ENCODE peak calls at places on chromosome 21, in six cellular contexts. O is H1, S is GM12891, G is HepG2, M is K562, I is GM12878. H is an unnamed sample.
A peak's percentile ranks its signal among the peaks of the same experiment; 100 is the strongest.

GRCh38 chr21:29499734-29500343 is 201.1 kb downstream of the BACH1 start:
- DNase-seq in O (peak; percentile 63), S (no peak), G (peak; percentile 50), M (peak; percentile 24), I (no peak), H (no peak)

GRCh38 chr21:42651515-42652401 is 1.7 kb upstream of the PDE9A start:
- DNase-seq in O (no peak), S (no peak), G (no peak), M (no peak), I (no peak), H (no peak)

GRCh38 chr21:30206551-30207251 is 9.2 kb downstream of the CLDN8 start:
- DNase-seq in O (no peak), S (no peak), G (no peak), M (no peak), I (no peak), H (no peak)

GRCh38 chr21:14482165-14482564 is 64.0 kb downstream of the SAMSN1 start:
- DNase-seq in O (no peak), S (no peak), G (no peak), M (no peak), I (no peak), H (no peak)

GRCh38 chr21:26920055-26920454 is 46.8 kb downstream of the ADAMTS5 start:
- DNase-seq in O (no peak), S (no peak), G (no peak), M (no peak), I (no peak), H (no peak)

GRCh38 chr21:31008355-31008754 is 29.9 kb downstream of the KRTAP19-8 start:
- DNase-seq in O (no peak), S (no peak), G (no peak), M (no peak), I (no peak), H (no peak)

GRCh38 chr21:41579692-41580091 is 71.7 kb upstream of the TMPRSS2 start:
- DNase-seq in O (no peak), S (no peak), G (no peak), M (no peak), I (no peak), H (no peak)

GRCh38 chr21:42799516-42799915 is 79.8 kb downstream of the WDR4 start:
- DNase-seq in O (no peak), S (no peak), G (no peak), M (no peak), I (peak; percentile 26), H (no peak)

GRCh38 chr21:16587141-16587570 is 857.4 kb downstream of the USP25 start:
- DNase-seq in O (no peak), S (no peak), G (peak; percentile 38), M (no peak), I (no peak), H (no peak)

GRCh38 chr21:14740692-14741091 is 194.6 kb upstream of the SAMSN1 start:
- DNase-seq in O (no peak), S (no peak), G (no peak), M (no peak), I (no peak), H (no peak)

GRCh38 chr21:21921410-21922232 is 923.4 kb downstream of the NCAM2 start:
- DNase-seq in O (no peak), S (no peak), G (no peak), M (peak; percentile 13), I (no peak), H (no peak)

GRCh38 chr21:16455978-16456377 is 726.2 kb downstream of the USP25 start:
- DNase-seq in O (no peak), S (no peak), G (no peak), M (no peak), I (no peak), H (no peak)

GRCh38 chr21:23725576-23725975 is 1881.7 kb downstream of the MRPL39 start:
- DNase-seq in O (no peak), S (no peak), G (no peak), M (no peak), I (no peak), H (no peak)

GRCh38 chr21:44078411-44078981 is 28.7 kb upstream of the PWP2 start:
- DNase-seq in O (no peak), S (no peak), G (no peak), M (no peak), I (no peak), H (no peak)

GRCh38 chr21:30326390-30326789 is 6.3 kb upstream of the KRTAP26-1 start:
- DNase-seq in O (no peak), S (no peak), G (no peak), M (no peak), I (no peak), H (no peak)

DNA sequence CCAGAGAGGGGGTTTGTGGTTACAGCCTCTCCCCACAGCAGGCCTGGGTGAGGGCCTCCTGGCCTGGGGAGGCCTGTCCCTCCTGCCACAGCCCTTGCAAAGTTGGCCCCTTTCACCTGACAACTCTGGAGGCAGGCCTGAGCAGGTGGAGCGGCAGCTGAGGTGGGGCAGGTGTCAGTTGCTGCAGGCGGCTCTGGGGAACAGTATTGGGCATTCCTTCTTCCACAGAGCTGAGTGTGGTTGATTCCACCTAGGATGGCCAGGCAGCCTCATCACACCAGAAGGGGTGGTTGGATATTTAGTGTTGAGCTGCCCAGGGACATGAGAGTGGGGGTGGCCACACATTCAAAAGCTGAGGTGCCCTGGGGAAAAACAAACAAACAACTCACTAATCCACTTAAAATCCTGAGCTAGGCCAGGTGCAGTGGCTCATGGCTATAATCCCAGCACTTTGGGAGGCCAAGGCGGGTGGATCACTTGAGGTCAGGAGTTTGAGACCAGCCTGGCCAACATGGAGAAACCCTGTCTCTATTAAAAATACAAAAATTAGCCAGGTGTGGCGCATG is 31.1 kb downstream of the PIGP start:
- DNase-seq in O (no peak), S (no peak), G (no peak), M (no peak), I (no peak), H (no peak)
- TF ChIP-seq POLR2A in O (no peak), S (no peak), G (no peak), M (no peak), I (no peak), H (no peak)

DNA sequence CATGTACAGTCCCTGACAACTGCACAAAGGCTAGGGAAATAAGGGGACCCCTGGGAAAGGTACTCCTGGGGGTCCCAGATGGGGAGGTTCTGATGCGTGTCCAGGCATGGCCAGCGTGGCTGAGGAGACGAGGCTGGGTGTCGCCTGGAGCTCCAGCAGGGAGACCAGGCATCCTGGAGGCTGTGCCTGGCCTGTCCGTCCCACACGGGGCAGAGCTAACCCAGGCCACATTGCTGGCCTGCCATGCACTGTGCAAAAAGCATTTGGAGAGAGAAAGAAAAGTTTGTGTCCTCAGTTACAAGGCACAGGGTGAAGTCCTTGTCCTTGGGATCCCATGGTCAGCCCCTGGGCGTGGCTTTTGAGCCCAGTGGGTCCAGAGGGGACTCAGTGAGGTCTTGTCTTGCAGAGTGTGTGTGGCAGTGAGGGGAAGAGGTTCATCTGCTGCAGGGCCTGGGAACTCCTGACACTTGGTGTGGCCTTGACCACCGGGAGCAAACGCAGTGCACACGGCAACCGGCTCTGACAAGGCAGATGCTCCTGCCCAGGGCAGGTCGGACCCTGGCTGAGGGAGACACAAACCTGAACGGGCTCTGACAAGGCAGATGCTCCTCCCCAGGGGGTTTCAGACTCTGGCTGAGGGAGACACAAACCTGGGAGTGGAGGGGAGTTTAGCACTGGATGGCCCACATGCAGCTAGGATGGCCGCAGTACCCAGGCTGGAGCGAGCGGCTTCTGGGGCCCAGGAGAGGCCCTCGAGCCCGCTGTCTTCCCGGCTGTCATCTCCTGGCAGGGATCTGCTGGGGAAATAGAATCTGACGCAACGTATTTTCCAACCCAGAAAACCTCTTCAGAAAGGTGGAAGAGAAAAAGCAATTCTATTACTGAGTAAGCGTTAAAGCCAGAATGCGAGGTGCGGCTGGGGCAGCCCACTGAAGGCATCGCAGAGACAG is 37.3 kb upstream of the COL18A1 start:
- DNase-seq in O (no peak), S (no peak), G (peak; percentile 60), M (no peak), I (no peak), H (no peak)
- TF ChIP-seq TAF1 in O (no peak), S (no peak), G (peak; percentile 49), M (no peak), I (no peak), H (no peak)

GRCh38 chr21:33395866-33396265 is 7.3 kb upstream of the IFNGR2 start:
- DNase-seq in O (no peak), S (no peak), G (no peak), M (no peak), I (no peak), H (no peak)
- TF ChIP-seq POLR2AphosphoS5 in O (no peak), S (no peak), G (no peak), M (no peak), I (no peak), H (no peak)

GRCh38 chr21:18460979-18461378 is 57.4 kb upstream of the TMPRSS15 start:
- DNase-seq in O (no peak), S (no peak), G (no peak), M (no peak), I (no peak), H (no peak)
- TF ChIP-seq POLR2A in O (no peak), S (no peak), G (no peak), M (no peak), I (no peak), H (no peak)